ENCODE peak calls at places on chromosome 2, in eight cellular contexts. H is T1000; M is NCI-H1436 treated with DMSO at 0.1 percent for 48 hours; U is GM04504; E is GM23248; S is kidney; J is stimulated activated naive B cell treated with anti-CD40 and anti-IgM and Interleukin-4, amounts not matched to agents 10 μg/mL and 1 μg/mL and 100 μg/mL, for 72 hours; W is heart left ventricle. Z is an unnamed sample.

GRCh38 chr2:74387346-74387745 is 7.2 kb upstream of the DCTN1 start:
- DNase-seq in J (no peak), S (no peak), E (peak), H (no peak), M (no peak), U (no peak), W (no peak), Z (peak)

GRCh38 chr2:159497857-159498256 is 118.5 kb downstream of the BAZ2B start:
- DNase-seq in J (no peak), E (peak), W (no peak), H (no peak), S (no peak), U (no peak), M (peak), Z (no peak)

GRCh38 chr2:202721621-202722020 is 86.9 kb downstream of the FAM117B start:
- DNase-seq in W (no peak), J (no peak), H (no peak), U (no peak), M (no peak), S (no peak), E (peak), Z (peak)

GRCh38 chr2:237594514-237594871 is 4.0 kb upstream of the RAB17 start:
- DNase-seq in J (no peak), E (no peak), H (no peak), M (no peak), S (no peak), U (no peak), W (no peak), Z (no peak)

GRCh38 chr2:96928277-96928781 is 58.1 kb downstream of the FAM178B start:
- DNase-seq in M (no peak), J (no peak), W (no peak), H (no peak), E (peak), S (no peak), U (no peak), Z (peak)

GRCh38 chr2:120736202-120736954 is 710 bp downstream of the GLI2 start:
- DNase-seq in J (no peak), M (no peak), E (peak), H (no peak), W (no peak), S (peak), U (no peak), Z (no peak)

GRCh38 chr2:69100220-69100723 is 87.3 kb downstream of the ANTXR1 start:
- DNase-seq in M (no peak), H (no peak), E (peak), S (no peak), U (no peak), W (peak), J (no peak), Z (no peak)

GRCh38 chr2:66095820-66096219 is 339.1 kb upstream of the MEIS1 start:
- DNase-seq in H (no peak), J (no peak), U (no peak), E (no peak), W (no peak), S (no peak), M (no peak), Z (no peak)

GRCh38 chr2:123606631-123607030 is 418.5 kb upstream of the CNTNAP5 start:
- DNase-seq in E (no peak), J (no peak), M (no peak), W (no peak), U (no peak), H (no peak), S (no peak), Z (no peak)

GRCh38 chr2:104698276-104698675 is 155.6 kb upstream of the POU3F3 start:
- DNase-seq in J (no peak), M (no peak), S (no peak), E (no peak), H (no peak), W (no peak), U (no peak), Z (no peak)

GRCh38 chr2:46601328-46601963 is 122.1 kb downstream of the TMEM247 start:
- DNase-seq in H (no peak), S (no peak), W (no peak), E (peak), U (no peak), M (no peak), J (no peak), Z (peak)

GRCh38 chr2:134570676-134571075 is 148.1 kb downstream of the TMEM163 start:
- DNase-seq in M (no peak), S (no peak), H (no peak), J (no peak), E (no peak), W (no peak), U (no peak), Z (no peak)

GRCh38 chr2:175837046-175837445 is 165.0 kb downstream of the LNPK start:
- DNase-seq in U (peak), M (no peak), E (peak), S (no peak), J (no peak), W (no peak), H (no peak), Z (peak)

GRCh38 chr2:215931256-215931903 is 82.0 kb downstream of the MREG start:
- DNase-seq in H (peak), J (peak), W (peak), M (no peak), S (no peak), E (peak), U (peak), Z (peak)

GRCh38 chr2:190343170-190343499 is 254 bp upstream of the INPP1 start:
- DNase-seq in E (no peak), M (no peak), W (no peak), J (no peak), U (no peak), S (no peak), H (no peak), Z (no peak)

Z was measured in LHCN-M2.